ENCODE peak calls at places on chromosomes 4 and X, in six cellular contexts. K is A549; S is left ventricle myocardium inferior; Z is fibroblast of mammary gland; Q is heart left ventricle; X is CD8-positive, alpha-beta memory T cell. P is an unnamed sample.

GRCh38 chr4:77921701-77922100 is 59.1 kb downstream of the MRPL1 start:
- DNase-seq in K (peak; percentile 35), S (no peak), Z (peak; percentile 95), Q (no peak), X (no peak), P (no peak)

GRCh38 chr4:156999175-156999517 is 27.5 kb upstream of the PDGFC start:
- DNase-seq in K (peak; percentile 27), S (no peak), Z (peak; percentile 98), Q (peak; percentile 35), X (no peak), P (no peak)

GRCh38 chr4:24228692-24229091 is 338.8 kb upstream of the PPARGC1A start:
- DNase-seq in K (no peak), S (no peak), Z (no peak), Q (no peak), X (no peak), P (no peak)

GRCh38 chr4:154977228-154977627 is 196.2 kb downstream of the RBM46 start:
- DNase-seq in K (no peak), S (no peak), Z (no peak), Q (no peak), X (no peak), P (no peak)

GRCh38 chrX:28549839-28550238 is 37.4 kb upstream of the IL1RAPL1 start:
- DNase-seq in K (no peak), S (no peak), Z (no peak), Q (no peak), X (no peak), P (no peak)

GRCh38 chrX:17697191-17697590 is 40.1 kb upstream of the SCML1 start:
- DNase-seq in K (no peak), S (no peak), Z (peak; percentile 42), Q (no peak), X (no peak), P (no peak)

GRCh38 chrX:46328133-46328532 is 217.1 kb downstream of the ZNF674 start:
- DNase-seq in K (no peak), S (no peak), Z (no peak), Q (no peak), X (no peak), P (no peak)

GRCh38 chrX:123731258-123731986 is 1.4 kb downstream of the THOC2 start:
- DNase-seq in K (peak; percentile 21), S (no peak), Z (peak; percentile 35), Q (no peak), X (no peak), P (no peak)

GRCh38 chr4:41362647-41363383 is 106.1 kb downstream of the UCHL1 start:
- DNase-seq in K (no peak), S (no peak), Z (no peak), Q (peak; percentile 39), X (no peak), P (no peak)

GRCh38 chr4:182928061-182928460 is 10.9 kb upstream of the DCTD start:
- DNase-seq in K (no peak), S (no peak), Z (no peak), Q (no peak), X (no peak), P (no peak)

GRCh38 chr4:147994076-147994475 is 262.2 kb downstream of the ARHGAP10 start:
- DNase-seq in K (no peak), S (no peak), Z (no peak), Q (no peak), X (no peak), P (no peak)

GRCh38 chr4:83569429-83569828 is 33.5 kb downstream of the GPAT3 start:
- DNase-seq in K (no peak), S (no peak), Z (no peak), Q (no peak), X (no peak), P (no peak)

GRCh38 chr4:90582087-90582486 is 454.9 kb downstream of the CCSER1 start:
- DNase-seq in K (no peak), S (no peak), Z (no peak), Q (no peak), X (no peak), P (no peak)

GRCh38 chr4:148962539-148963290 is 520.5 kb upstream of the NR3C2 start:
- DNase-seq in K (no peak), S (no peak), Z (peak; percentile 61), Q (no peak), X (no peak), P (no peak)

GRCh38 chr4:83089759-83090158 is 24.8 kb downstream of the PLAC8 start:
- DNase-seq in K (no peak), S (no peak), Z (no peak), Q (no peak), X (no peak), P (no peak)

GRCh38 chr4:147362868-147363440 is 117.9 kb upstream of the EDNRA start:
- DNase-seq in K (no peak), S (peak; percentile 80), Z (peak; percentile 83), Q (peak; percentile 80), X (no peak), P (peak; percentile 62)

GRCh38 chrX:10795721-10796120 is 175.3 kb upstream of the MID1 start:
- DNase-seq in K (no peak), S (no peak), Z (no peak), Q (no peak), X (no peak), P (no peak)

GRCh38 chr4:113740857-113741379 is 20.6 kb downstream of the CAMK2D start:
- DNase-seq in K (no peak), S (no peak), Z (no peak), Q (no peak), X (no peak), P (no peak)

GRCh38 chrX:152637649-152638442 is at the start of gene GABRQ:
- DNase-seq in K (peak; percentile 5), S (peak; percentile 13), Z (peak; percentile 8), Q (peak; percentile 7), X (no peak), P (no peak)

GRCh38 chrX:97267916-97268680 is 384.4 kb downstream of the RPA4 start:
- DNase-seq in K (no peak), S (no peak), Z (peak; percentile 47), Q (no peak), X (no peak), P (no peak)

GRCh38 chrX:135170877-135171519 is at the start of gene CT55:
- DNase-seq in K (no peak), S (no peak), Z (no peak), Q (no peak), X (no peak), P (no peak)

GRCh38 chr4:150960079-150960478 is 55.0 kb downstream of the LRBA start:
- DNase-seq in K (peak; percentile 10), S (no peak), Z (peak; percentile 62), Q (no peak), X (no peak), P (no peak)

GRCh38 chr4:147017081-147017480 is 71.4 kb upstream of the TTC29 start:
- DNase-seq in K (no peak), S (no peak), Z (peak; percentile 60), Q (no peak), X (no peak), P (no peak)

GRCh38 chr4:118680808-118681207 is 4.4 kb upstream of the METTL14 start:
- DNase-seq in K (no peak), S (no peak), Z (no peak), Q (no peak), X (no peak), P (no peak)

GRCh38 chr4:46993075-46994006 is at the start of gene GABRA4:
- DNase-seq in K (no peak), S (no peak), Z (no peak), Q (peak; percentile 31), X (no peak), P (no peak)

GRCh38 chrX:41695464-41695863 is 6.7 kb downstream of the GPR34 start:
- DNase-seq in K (no peak), S (no peak), Z (peak; percentile 17), Q (no peak), X (peak; percentile 53), P (no peak)

DNA sequence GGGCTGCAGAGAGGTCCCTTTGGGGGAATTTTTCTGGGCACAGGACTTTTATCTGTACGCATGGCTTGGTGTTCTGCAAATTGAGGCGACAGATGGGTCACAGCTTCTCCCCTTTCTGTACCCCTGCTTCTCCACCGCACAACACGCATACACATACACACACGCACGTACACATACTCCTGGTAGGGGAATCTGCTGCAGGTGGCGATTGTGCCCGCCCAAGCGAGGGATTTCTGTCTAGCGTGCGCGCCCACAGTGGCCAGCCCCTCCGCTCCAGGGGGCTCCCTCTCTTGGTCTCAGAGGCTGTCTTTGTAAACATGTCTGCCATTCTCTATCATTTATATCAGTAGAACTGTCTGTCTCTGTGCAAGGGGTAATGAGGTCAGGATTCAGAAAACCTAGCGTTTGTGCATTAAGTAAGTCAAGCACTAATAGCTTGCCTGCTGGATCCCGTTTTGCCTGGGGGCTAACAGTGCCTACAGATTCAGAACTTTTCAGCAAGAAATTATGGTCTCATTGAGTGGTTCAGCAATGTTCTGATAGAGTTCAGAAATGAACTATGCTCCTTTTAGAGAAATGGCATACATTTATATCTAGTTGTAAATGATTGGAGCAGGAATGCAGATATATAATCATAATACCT is 2.2 kb downstream of the GRID2 start:
- DNase-seq in K (no peak), S (no peak), Z (no peak), Q (no peak), X (no peak), P (no peak)
- H3K4me3 ChIP-seq in K (peak overlapping the region; percentile 39), S (peak overlapping the region; percentile 67), Z (no peak overlapping the region), Q (peak overlapping the region; percentile 32), X (no peak overlapping the region), P (no peak overlapping the region)

DNA sequence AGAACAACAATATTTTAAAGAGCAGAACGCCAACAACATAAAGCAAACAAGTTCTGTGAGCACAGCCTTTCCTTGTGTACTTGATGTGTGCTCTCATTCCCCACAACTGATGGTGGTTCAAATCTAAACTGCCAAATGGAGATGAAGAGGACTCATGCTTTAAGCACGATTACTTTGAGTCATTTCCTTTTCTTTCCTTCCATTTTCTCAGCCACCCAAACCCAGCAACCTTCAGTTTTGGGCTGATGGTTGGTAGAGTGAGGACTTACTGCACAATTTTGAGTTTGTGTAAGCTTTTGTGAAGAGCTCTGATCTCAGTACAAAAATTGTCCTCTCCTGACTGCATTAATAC is 1.7 kb downstream of the NSD2 start:
- DNase-seq in K (no peak), S (no peak), Z (peak; percentile 81), Q (no peak), X (no peak), P (no peak)
- H3K4me3 ChIP-seq in K (peak overlapping the region; percentile 85), S (peak overlapping the region; percentile 92), Z (peak overlapping the region; percentile 77), Q (no peak overlapping the region), X (peak overlapping the region; percentile 70), P (no peak overlapping the region)

GRCh38 chrX:18898517-18898916 is 85.4 kb downstream of the PHKA2 start:
- DNase-seq in K (no peak), S (no peak), Z (no peak), Q (no peak), X (no peak), P (no peak)
- H3K4me3 ChIP-seq in K (no peak overlapping the region), S (no peak overlapping the region), Z (no peak overlapping the region), Q (no peak overlapping the region), X (no peak overlapping the region), P (no peak overlapping the region)

GRCh38 chr4:123379392-123379791 is 17.2 kb upstream of the SPRY1 start:
- DNase-seq in K (no peak), S (no peak), Z (no peak), Q (no peak), X (no peak), P (no peak)
- H3K4me3 ChIP-seq in K (no peak overlapping the region), S (no peak overlapping the region), Z (no peak overlapping the region), Q (no peak overlapping the region), X (no peak overlapping the region), P (no peak overlapping the region)

P was measured in mucosa of descending colon.